ENCODE peak calls at places on chromosome 19, in five cellular contexts. O, V, W, H and J are unnamed samples.
A peak's percentile ranks its signal among the peaks of the same experiment; 100 is the strongest.

GRCh38 chr19:3409346-3410064 is 43.1 kb downstream of the NFIC start:
- DNase-seq in W (peak; percentile 71), O (no peak), H (no peak), V (no peak), J (no peak)

GRCh38 chr19:43618921-43619261 is 538 bp downstream of the ZNF428 start:
- DNase-seq in H (no peak), W (no peak), V (no peak), O (peak; percentile 65), J (no peak)

GRCh38 chr19:2586196-2586595 is 110.3 kb downstream of the GADD45B start:
- DNase-seq in H (no peak), W (no peak), O (no peak), V (no peak), J (no peak)

GRCh38 chr19:38719761-38720558 is 24.3 kb downstream of the CAPN12 start:
- DNase-seq in V (no peak), W (no peak), H (no peak), O (no peak), J (peak; percentile 83)

GRCh38 chr19:29841559-29842367 is 30.0 kb downstream of the CCNE1 start:
- DNase-seq in V (no peak), O (peak; percentile 31), W (peak; percentile 15), H (no peak), J (peak; percentile 91)

GRCh38 chr19:13031917-13032623 is 36.8 kb downstream of the NFIX start:
- DNase-seq in O (no peak), H (no peak), V (no peak), W (no peak), J (peak; percentile 82)

GRCh38 chr19:10695401-10696398 is 5.5 kb upstream of the QTRT1 start:
- DNase-seq in O (peak; percentile 96), W (peak; percentile 91), H (peak; percentile 85), V (peak; percentile 93), J (peak; percentile 96)

GRCh38 chr19:2495130-2495641 is 19.3 kb downstream of the GADD45B start:
- DNase-seq in H (no peak), V (peak; percentile 83), O (peak; percentile 93), W (peak; percentile 89), J (no peak)

GRCh38 chr19:3234800-3235199 is 10.3 kb downstream of the CELF5 start:
- DNase-seq in W (no peak), O (no peak), V (no peak), H (no peak), J (peak; percentile 27)

GRCh38 chr19:31233288-31233687 is 115.9 kb downstream of the TSHZ3 start:
- DNase-seq in W (no peak), V (no peak), H (no peak), O (no peak), J (no peak)

GRCh38 chr19:18223860-18224524 is 2.2 kb downstream of the PDE4C start:
- DNase-seq in W (peak; percentile 51), H (no peak), V (no peak), O (peak; percentile 63), J (peak; percentile 43)

GRCh38 chr19:12946092-12946845 is 607 bp downstream of the RAD23A start:
- DNase-seq in W (peak; percentile 69), H (no peak), O (peak; percentile 72), V (peak; percentile 65), J (peak; percentile 90)

GRCh38 chr19:6216996-6217751 is 62.6 kb downstream of the MLLT1 start:
- DNase-seq in O (no peak), H (no peak), W (peak; percentile 50), V (peak; percentile 78), J (no peak)

GRCh38 chr19:34667349-34668076 is 9.4 kb downstream of the SCGB2B2 start:
- DNase-seq in H (no peak), O (no peak), V (no peak), W (no peak), J (no peak)

GRCh38 chr19:410243-410781 is 1.4 kb upstream of the C2CD4C start:
- DNase-seq in W (no peak), O (no peak), H (no peak), V (no peak), J (no peak)

GRCh38 chr19:18193388-18194207 is 580 bp downstream of the MPV17L2 start:
- DNase-seq in V (no peak), H (no peak), W (no peak), O (peak; percentile 44), J (peak; percentile 47)

GRCh38 chr19:10655457-10656312 is 1.5 kb downstream of the ILF3 start:
- DNase-seq in V (no peak), H (no peak), O (peak; percentile 42), W (no peak), J (peak; percentile 74)

GRCh38 chr19:13260883-13261653 is 110.9 kb downstream of the IER2 start:
- DNase-seq in O (no peak), V (no peak), W (no peak), H (no peak), J (no peak)

GRCh38 chr19:46970815-46971214 is 48.8 kb upstream of the NPAS1 start:
- DNase-seq in H (no peak), V (no peak), O (no peak), W (peak; percentile 79), J (no peak)

GRCh38 chr19:46963093-46963734 is 56.4 kb upstream of the NPAS1 start:
- DNase-seq in H (no peak), W (no peak), O (no peak), V (no peak), J (no peak)

GRCh38 chr19:46962030-46962570 is 57.5 kb upstream of the NPAS1 start:
- DNase-seq in V (no peak), W (no peak), O (no peak), H (no peak), J (no peak)

GRCh38 chr19:46972301-46972700 is 47.3 kb upstream of the NPAS1 start:
- DNase-seq in H (no peak), V (no peak), W (no peak), O (no peak), J (no peak)

DNA sequence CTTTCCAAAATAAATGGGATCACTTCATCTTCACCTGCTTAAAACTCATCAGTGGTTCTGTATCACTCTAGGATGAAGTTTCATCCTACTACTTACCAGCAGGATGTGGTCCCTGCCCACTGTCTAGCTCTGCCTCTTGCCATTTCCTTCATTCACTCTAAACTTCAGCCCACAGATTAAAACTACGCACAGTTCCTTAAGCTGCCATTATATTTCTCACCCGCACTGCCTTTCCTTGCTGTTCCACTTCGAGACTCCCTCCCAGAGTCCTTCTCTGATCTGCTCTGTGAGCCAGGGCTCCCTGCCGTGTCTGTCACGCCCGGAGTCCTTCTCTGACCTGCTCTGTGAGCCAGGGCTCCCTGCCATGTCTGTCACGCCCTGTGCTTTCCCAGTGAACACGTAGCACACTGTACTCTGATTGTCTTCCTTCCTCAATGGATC is 52.0 kb upstream of the NPAS1 start:
- DNase-seq in V (no peak), O (peak; percentile 68), H (no peak), W (peak; percentile 77), J (no peak)
- H3K36me3 ChIP-seq in V (peaks cover 2% of the 10 kb centered on the region), O (no peaks in the 10 kb centered on the region), H (no peaks in the 10 kb centered on the region), W (peaks cover 5% of the 10 kb centered on the region), J (no peaks in the 10 kb centered on the region)

GRCh38 chr19:41325947-41326706 is 16.2 kb downstream of the CCDC97 start:
- DNase-seq in V (no peak), W (peak; percentile 43), H (peak; percentile 46), O (no peak), J (no peak)

GRCh38 chr19:41327499-41328156 is 17.7 kb downstream of the CCDC97 start:
- DNase-seq in H (peak; percentile 95), W (peak; percentile 76), V (peak; percentile 82), O (peak; percentile 81), J (no peak)

GRCh38 chr19:41325640-41325946 is 15.6 kb downstream of the CCDC97 start:
- DNase-seq in W (no peak), O (no peak), V (no peak), H (no peak), J (no peak)

GRCh38 chr19:41328157-41328817 is 18.3 kb downstream of the CCDC97 start:
- DNase-seq in H (no peak), O (no peak), W (no peak), V (no peak), J (no peak)

GRCh38 chr19:41327076-41327475 is 17.1 kb downstream of the CCDC97 start:
- DNase-seq in H (no peak), V (no peak), W (no peak), O (no peak), J (no peak)
- H3K4me3 ChIP-seq in H (peak overlapping the region; percentile 42), V (no peak overlapping the region), W (peak overlapping the region; percentile 40), O (peak overlapping the region; percentile 30), J (no peak overlapping the region)

DNA sequence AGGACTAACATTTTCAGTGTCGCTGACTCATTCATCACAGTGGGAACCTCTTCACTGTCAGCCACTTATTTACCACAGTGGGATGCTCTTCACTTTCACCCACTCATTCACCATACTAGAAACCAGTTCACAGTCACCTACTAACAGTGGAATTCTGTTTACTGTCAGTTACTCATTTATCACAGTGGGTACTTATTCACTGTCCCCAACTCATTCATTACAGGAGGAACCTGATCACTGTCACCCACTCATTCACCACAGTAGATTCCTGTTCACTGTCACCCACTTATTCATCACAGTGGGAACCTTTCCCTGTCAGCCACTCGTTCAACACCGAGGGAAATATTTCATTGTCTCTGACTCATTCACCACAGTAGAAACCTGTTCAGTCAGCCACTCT is 10.1 kb upstream of the ZNF85 start:
- DNase-seq in V (no peak), W (no peak), H (no peak), O (no peak), J (no peak)
- H3K9me3 ChIP-seq in V (peaks cover 55% of the 10 kb centered on the region), W (peaks cover 20% of the 10 kb centered on the region), H (no peaks in the 10 kb centered on the region), O (no peaks in the 10 kb centered on the region), J (peaks cover 3% of the 10 kb centered on the region)

DNA sequence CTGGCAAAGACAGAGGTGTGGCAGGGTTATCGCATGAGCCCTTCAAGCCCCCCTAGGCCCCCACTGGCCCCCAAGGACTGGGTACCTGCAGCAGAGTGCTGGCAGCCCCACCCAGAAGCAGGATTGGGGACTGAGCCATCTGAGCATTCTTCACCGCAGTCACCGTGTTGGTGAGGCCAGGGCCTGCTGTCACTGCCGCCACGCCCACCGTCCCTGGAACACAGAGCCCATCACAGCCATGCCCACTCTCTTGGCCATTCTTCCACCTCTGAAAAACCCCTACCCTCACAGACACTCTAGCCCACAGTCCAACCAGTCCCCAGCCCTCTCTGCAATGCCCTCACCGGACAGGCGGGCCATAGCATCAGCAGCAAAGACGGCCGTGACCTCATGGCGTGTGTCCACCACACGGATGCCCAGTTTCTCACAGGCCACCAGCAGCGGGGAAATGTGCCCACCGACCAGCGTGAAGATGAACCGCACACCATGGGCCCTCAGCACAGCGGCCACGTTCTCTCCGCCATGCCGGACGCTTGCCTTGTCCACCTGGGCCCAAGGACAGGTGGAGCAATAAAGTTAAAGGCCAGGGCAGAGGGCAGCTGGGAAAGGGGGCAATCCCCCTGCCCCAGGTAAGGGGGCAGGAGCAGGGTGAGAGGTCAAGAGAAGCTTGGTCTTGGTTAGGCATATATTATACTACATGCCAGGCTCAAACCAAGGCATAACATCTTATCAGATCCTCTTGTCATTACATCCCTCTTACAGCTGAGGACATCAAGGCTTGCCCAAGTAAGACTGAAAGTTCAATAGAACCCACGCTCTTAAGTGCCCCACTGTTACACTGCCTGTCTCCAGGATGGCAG is 16.1 kb downstream of the SYDE1 start:
- DNase-seq in H (no peak), O (no peak), V (no peak), W (no peak), J (no peak)
- H3K36me3 ChIP-seq in H (peaks cover 11% of the 10 kb centered on the region), O (peaks cover 17% of the 10 kb centered on the region), V (peaks cover 30% of the 10 kb centered on the region), W (peaks cover 47% of the 10 kb centered on the region), J (peaks cover 31% of the 10 kb centered on the region)

GRCh38 chr19:16067205-16067938 is 8.9 kb upstream of the TPM4 start:
- DNase-seq in H (no peak), W (peak; percentile 42), O (peak; percentile 79), V (peak; percentile 71), J (no peak)

GRCh38 chr19:16068696-16069259 is 7.5 kb upstream of the TPM4 start:
- DNase-seq in V (no peak), O (no peak), W (no peak), H (no peak), J (no peak)

GRCh38 chr19:16070366-16070990 is 5.8 kb upstream of the TPM4 start:
- DNase-seq in H (peak; percentile 93), V (peak; percentile 88), W (peak; percentile 50), O (peak; percentile 96), J (no peak)

GRCh38 chr19:16071072-16071691 is 5.1 kb upstream of the TPM4 start:
- DNase-seq in O (no peak), W (no peak), V (no peak), H (no peak), J (no peak)

GRCh38 chr19:16069813-16070365 is 6.4 kb upstream of the TPM4 start:
- DNase-seq in O (no peak), W (no peak), H (no peak), V (no peak), J (no peak)
- H3K4me3 ChIP-seq in O (peak overlapping the region; percentile 29), W (peak overlapping the region; percentile 26), H (peak overlapping the region; percentile 56), V (no peak overlapping the region), J (no peak overlapping the region)